ENCODE peak calls at places on chromosomes 16 and 17, in four cellular contexts. R is GM23338, W is BE2C, M is upper lobe of right lung. G is an unnamed sample.
A peak's percentile ranks its signal among the peaks of the same experiment; 100 is the strongest.

GRCh38 chr17:78416791-78417530 is 38.5 kb downstream of the PGS1 start:
- DNase-seq in R (no peak), M (no peak), W (no peak), G (peak; percentile 19)

GRCh38 chr16:84115919-84116719 is 623 bp downstream of the MBTPS1 start:
- DNase-seq in M (no peak), W (no peak), R (no peak), G (peak; percentile 40)

GRCh38 chr17:57294629-57295501 is 38.5 kb downstream of the MSI2 start:
- DNase-seq in M (no peak), R (peak; percentile 55), W (peak; percentile 30), G (peak; percentile 68)

GRCh38 chr17:57593739-57594462 is 151.2 kb downstream of the CCDC182 start:
- DNase-seq in R (no peak), W (no peak), M (peak; percentile 33), G (no peak)

GRCh38 chr16:80544326-80544725 is 3.5 kb downstream of the DYNLRB2 start:
- DNase-seq in R (no peak), M (no peak), W (no peak), G (no peak)

GRCh38 chr17:15392326-15392739 is 50.9 kb upstream of the TEKT3 start:
- DNase-seq in R (no peak), W (no peak), M (no peak), G (peak; percentile 89)

GRCh38 chr16:64952177-64952576 is 169.7 kb downstream of the CDH11 start:
- DNase-seq in R (no peak), M (no peak), W (no peak), G (peak; percentile 91)

GRCh38 chr17:40319651-40320550 is 10.9 kb downstream of the RARA start:
- DNase-seq in W (no peak), M (peak; percentile 85), R (no peak), G (no peak)

GRCh38 chr17:4947411-4948165 is 742 bp downstream of the PFN1 start:
- DNase-seq in W (peak; percentile 37), M (peak; percentile 88), R (peak; percentile 77), G (peak; percentile 57)

GRCh38 chr17:30332057-30332542 is 1.8 kb downstream of the TMIGD1 start:
- DNase-seq in R (no peak), W (no peak), M (no peak), G (peak; percentile 76)

GRCh38 chr17:13544292-13544691 is 57.4 kb downstream of the HS3ST3A1 start:
- DNase-seq in R (no peak), M (peak; percentile 64), W (peak; percentile 10), G (peak; percentile 99)

GRCh38 chr16:70453891-70454220 is 539 bp upstream of the FCSK start:
- DNase-seq in M (no peak), W (peak; percentile 38), R (peak; percentile 82), G (no peak)

GRCh38 chr16:53872248-53873221 is 168.6 kb downstream of the FTO start:
- DNase-seq in R (no peak), M (no peak), W (no peak), G (peak; percentile 90)

GRCh38 chr17:63434951-63435571 is 11.0 kb downstream of the CYB561 start:
- DNase-seq in W (peak; percentile 93), R (no peak), M (peak; percentile 91), G (peak; percentile 29)

GRCh38 chr17:68572138-68572842 is 28.9 kb downstream of the FAM20A start:
- DNase-seq in R (no peak), M (no peak), W (no peak), G (no peak)

GRCh38 chr17:65278050-65278819 is 141.1 kb downstream of the RGS9 start:
- DNase-seq in M (no peak), W (peak; percentile 53), R (peak; percentile 93), G (peak; percentile 67)

GRCh38 chr17:79202476-79202875 is 127.9 kb downstream of the ENGASE start:
- DNase-seq in W (peak; percentile 32), M (no peak), R (no peak), G (no peak)

DNA sequence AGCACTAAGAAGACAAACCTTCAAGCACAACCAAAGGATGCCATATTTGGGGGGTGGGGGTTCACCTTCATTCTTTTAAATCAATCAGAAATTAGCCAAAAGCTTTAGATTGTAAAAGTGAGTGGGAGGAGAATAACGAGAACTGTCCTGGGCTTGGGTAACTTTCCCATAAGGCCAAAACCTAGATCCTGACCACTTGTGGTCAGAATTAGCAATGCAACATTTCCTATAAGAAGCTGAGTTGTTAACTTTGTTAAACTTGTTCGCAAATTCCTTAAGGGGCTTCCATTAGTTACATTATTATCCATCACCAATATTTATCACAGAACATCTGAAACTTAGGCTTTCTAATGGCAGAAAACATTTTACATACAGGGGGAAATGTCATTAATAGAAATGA is 25.1 kb downstream of the STAT5B start:
- DNase-seq in R (peak; percentile 46), M (no peak), W (no peak), G (peak; percentile 33)
- TF ChIP-seq CTCF in R (peak; percentile 42), M (peak; percentile 30), W (peak; percentile 53), G (peak; percentile 32)

GRCh38 chr16:86825631-86826030 is 247.3 kb downstream of the FOXL1 start:
- DNase-seq in R (no peak), M (no peak), W (no peak), G (no peak)

GRCh38 chr16:86821933-86822332 is 243.6 kb downstream of the FOXL1 start:
- DNase-seq in W (no peak), R (no peak), M (no peak), G (no peak)

GRCh38 chr16:86824751-86825310 is 246.5 kb downstream of the FOXL1 start:
- DNase-seq in M (no peak), R (peak; percentile 22), W (no peak), G (peak; percentile 84)

GRCh38 chr16:86823125-86823524 is 244.8 kb downstream of the FOXL1 start:
- DNase-seq in W (no peak), M (no peak), R (no peak), G (peak; percentile 61)

GRCh38 chr16:86823895-86824671 is 245.7 kb downstream of the FOXL1 start:
- DNase-seq in M (no peak), W (no peak), R (no peak), G (peak; percentile 98)
- H3K4me3 ChIP-seq in M (no peak overlapping the region), W (no peak overlapping the region), R (no peak overlapping the region), G (no peak overlapping the region)

DNA sequence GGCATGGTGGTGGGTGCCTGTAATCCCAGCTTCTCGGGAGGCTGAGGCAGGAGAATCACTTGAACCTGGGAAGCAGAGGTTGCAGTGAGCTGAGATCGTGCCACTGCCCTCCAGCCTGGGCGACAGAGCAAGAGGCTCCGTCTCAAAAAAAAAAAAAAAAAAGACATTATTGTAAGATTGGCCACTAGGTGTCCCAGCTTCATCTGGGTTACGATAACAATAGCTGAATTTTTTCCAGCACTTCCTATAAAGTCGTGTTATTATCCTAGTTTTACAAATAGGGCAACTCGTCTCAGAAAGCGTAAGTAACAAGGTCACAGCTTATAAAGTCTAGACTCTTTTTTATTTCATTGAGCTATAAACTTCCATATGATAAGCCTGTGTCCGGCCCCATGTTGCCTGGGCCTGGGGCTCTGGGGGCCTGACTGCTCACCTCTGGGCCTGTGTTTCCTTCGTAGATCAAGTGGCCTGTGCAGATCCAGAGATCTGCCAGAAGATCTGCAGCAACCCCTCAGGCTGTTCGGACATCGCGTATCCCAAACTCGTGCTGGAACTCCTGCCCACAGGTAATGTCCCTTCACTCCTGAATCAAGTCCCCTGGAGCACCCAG is 60.5 kb downstream of the SLC5A11 start:
- DNase-seq in M (no peak), R (peak; percentile 43), W (no peak), G (peak; percentile 36)
- TF ChIP-seq CTCF in M (peak; percentile 43), R (peak; percentile 35), W (peak; percentile 45), G (peak; percentile 39)

DNA sequence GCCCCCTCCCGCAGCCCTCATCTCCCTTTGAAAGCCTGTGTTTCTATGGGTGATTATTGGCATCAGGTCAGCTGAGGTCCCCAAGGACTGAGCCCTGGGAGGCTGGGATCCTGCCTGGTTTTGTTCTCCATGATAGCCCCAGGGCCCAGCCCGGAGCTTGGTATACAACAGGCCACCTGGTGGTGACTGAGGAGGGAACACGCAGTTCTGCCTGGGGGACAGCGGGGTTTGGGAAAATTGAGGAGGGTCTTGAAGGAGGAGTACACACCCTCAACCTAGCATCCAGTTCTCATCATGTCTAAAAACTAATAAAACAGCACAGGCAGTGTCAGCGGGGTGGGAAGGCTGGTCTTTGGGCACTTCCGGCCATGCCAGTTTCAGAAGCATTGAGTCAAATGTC is 335.1 kb downstream of the CPPED1 start:
- DNase-seq in R (peak; percentile 80), W (peak; percentile 28), M (no peak), G (no peak)
- H3K4me3 ChIP-seq in R (no peak overlapping the region), W (no peak overlapping the region), M (no peak overlapping the region), G (no peak overlapping the region)

GRCh38 chr16:47777191-47777590 is 316.1 kb downstream of the PHKB start:
- DNase-seq in R (no peak), W (no peak), M (no peak), G (peak; percentile 34)

GRCh38 chr16:47779201-47780016 is 318.3 kb downstream of the PHKB start:
- DNase-seq in W (peak; percentile 10), R (no peak), M (no peak), G (no peak)

GRCh38 chr16:47780213-47780612 is 319.1 kb downstream of the PHKB start:
- DNase-seq in R (no peak), W (no peak), M (no peak), G (no peak)

GRCh38 chr16:47778106-47778803 is 317.1 kb downstream of the PHKB start:
- DNase-seq in R (peak; percentile 4), M (no peak), W (no peak), G (no peak)

GRCh38 chr16:47774661-47775060 is 313.5 kb downstream of the PHKB start:
- DNase-seq in M (no peak), W (no peak), R (peak; percentile 55), G (peak; percentile 31)
- TF ChIP-seq CTCF in M (no peak), W (peak; percentile 2), R (no peak), G (peak; percentile 13)

GRCh38 chr16:58360041-58360634 is 32.1 kb upstream of the GINS3 start:
- DNase-seq in M (no peak), R (no peak), W (no peak), G (no peak)
- H3K4me3 ChIP-seq in M (no peak overlapping the region), R (no peak overlapping the region), W (no peak overlapping the region), G (no peak overlapping the region)

GRCh38 chr16:14489460-14489859 is 140.6 kb downstream of the PARN start:
- DNase-seq in M (no peak), W (peak; percentile 54), R (peak; percentile 79), G (no peak)
- TF ChIP-seq CTCF in M (no peak), W (peak; percentile 53), R (peak; percentile 20), G (peak; percentile 28)

DNA sequence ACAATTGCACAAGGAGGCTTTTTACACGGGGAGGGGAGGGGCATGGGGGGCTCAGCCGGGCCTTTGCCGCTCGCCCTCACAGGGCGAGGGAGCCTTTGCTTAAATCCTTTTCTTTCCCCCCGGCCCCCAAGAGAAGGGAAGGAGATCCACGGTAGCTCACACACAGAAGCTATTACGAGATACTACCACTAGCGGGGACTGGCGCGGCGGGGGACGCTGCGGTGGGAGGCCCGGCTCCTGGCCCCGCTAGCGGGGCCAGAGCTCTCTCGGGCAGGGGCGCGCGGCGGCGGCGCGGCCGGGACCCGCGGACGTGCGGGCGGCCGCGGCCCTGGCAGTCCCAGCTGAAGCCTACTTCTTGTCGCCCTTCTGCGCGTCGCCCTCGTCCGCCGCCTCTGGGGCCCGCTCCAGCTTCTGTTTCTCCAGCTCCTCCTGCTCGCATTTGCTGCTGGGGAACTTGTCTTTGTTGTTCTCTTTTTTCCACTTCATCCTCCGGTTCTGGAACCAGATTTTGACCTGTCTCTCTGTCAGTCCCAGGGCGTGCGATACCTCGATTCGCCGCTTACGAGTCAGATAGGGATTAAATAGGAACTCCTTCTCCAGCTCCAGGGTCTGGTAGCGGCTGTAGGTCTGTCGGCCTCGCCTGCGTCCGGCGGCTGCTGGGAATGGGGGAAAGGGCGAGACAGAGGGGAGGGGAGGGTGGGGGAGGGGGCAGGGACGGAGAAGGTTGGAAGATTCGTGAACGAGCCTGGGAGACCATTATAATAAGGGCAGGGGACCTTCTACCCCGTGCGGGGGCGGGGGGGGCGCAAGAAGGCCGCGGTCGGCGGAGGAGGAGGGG is 2.0 kb downstream of the HOXB8 start:
- DNase-seq in W (peak; percentile 52), R (peak; percentile 57), M (no peak), G (peak; percentile 53)
- H3K4me3 ChIP-seq in W (no peak overlapping the region), R (no peak overlapping the region), M (peak overlapping the region; percentile 36), G (peak overlapping the region; percentile 75)

G was measured in astrocyte of the spinal cord.